ENCODE peak calls at places on chromosomes 12 and 14, in seven cellular contexts. W, O, P, T, B, R and Y are unnamed samples.

GRCh38 chr14:38366374-38366773 is 110.5 kb upstream of the CLEC14A start:
- DNase-seq in O (no peak), W (no peak), T (no peak), P (no peak), B (no peak), R (no peak), Y (no peak)

GRCh38 chr12:94770777-94771176 is 120.4 kb upstream of the TMCC3 start:
- DNase-seq in O (no peak), B (no peak), P (no peak), T (no peak), R (no peak), W (no peak), Y (no peak)

GRCh38 chr14:89277229-89277628 is 139.8 kb downstream of the FOXN3 start:
- DNase-seq in P (no peak), W (no peak), O (no peak), T (no peak), R (no peak), B (no peak), Y (no peak)

GRCh38 chr12:57738661-57739237 is at the start of gene AGAP2:
- DNase-seq in B (peak), T (peak), O (no peak), R (no peak), W (no peak), P (no peak), Y (peak)

GRCh38 chr12:107553211-107553765 is 132.3 kb upstream of the PWP1 start:
- DNase-seq in B (no peak), O (no peak), W (no peak), R (no peak), T (no peak), P (no peak), Y (no peak)

GRCh38 chr12:96246926-96247566 is 52.9 kb downstream of the ELK3 start:
- DNase-seq in B (no peak), T (no peak), P (no peak), R (no peak), O (no peak), W (no peak), Y (no peak)

GRCh38 chr14:31660191-31660590 is 99.0 kb downstream of the NUBPL start:
- DNase-seq in O (no peak), W (no peak), B (no peak), T (no peak), R (peak), P (no peak), Y (no peak)

GRCh38 chr14:54348923-54349615 is 47.7 kb upstream of the CDKN3 start:
- DNase-seq in T (no peak), R (no peak), O (no peak), W (no peak), B (no peak), P (no peak), Y (no peak)

GRCh38 chr14:104316121-104316722 is 177.8 kb downstream of the KIF26A start:
- DNase-seq in R (no peak), W (no peak), B (no peak), P (no peak), O (no peak), T (no peak), Y (no peak)

GRCh38 chr14:78157855-78158436 is 12.2 kb upstream of the NRXN3 start:
- DNase-seq in B (peak), O (no peak), T (no peak), P (peak), W (peak), R (no peak), Y (peak)

GRCh38 chr14:85856430-85856829 is 326.5 kb downstream of the FLRT2 start:
- DNase-seq in W (no peak), P (no peak), O (no peak), B (no peak), R (no peak), T (no peak), Y (no peak)

GRCh38 chr12:14367097-14367661 is 1.7 kb downstream of the ATF7IP start:
- DNase-seq in R (peak), T (no peak), B (no peak), O (no peak), W (no peak), P (peak), Y (no peak)

GRCh38 chr14:100726467-100726811 is 253 bp upstream of the DLK1 start:
- DNase-seq in R (no peak), B (no peak), T (no peak), P (no peak), W (no peak), O (no peak), Y (no peak)

GRCh38 chr12:130203151-130203550 is 40.9 kb downstream of the FZD10 start:
- DNase-seq in O (no peak), W (no peak), R (no peak), B (no peak), P (no peak), T (no peak), Y (no peak)

GRCh38 chr12:10366875-10367274 is 23.0 kb downstream of the KLRK1 start:
- DNase-seq in B (no peak), O (no peak), T (no peak), W (no peak), P (peak), R (no peak), Y (no peak)

GRCh38 chr12:39824505-39825198 is 205.0 kb upstream of the ABCD2 start:
- DNase-seq in W (no peak), P (peak), T (peak), O (no peak), R (no peak), B (no peak), Y (no peak)

GRCh38 chr12:49920915-49921286 is 17.2 kb upstream of the FAIM2 start:
- DNase-seq in B (no peak), T (no peak), O (no peak), W (no peak), P (no peak), R (no peak), Y (no peak)

GRCh38 chr12:112061127-112061526 is 47.5 kb downstream of the NAA25 start:
- DNase-seq in W (no peak), B (no peak), O (no peak), P (no peak), T (no peak), R (no peak), Y (no peak)

GRCh38 chr14:97369901-97370300 is 572.7 kb downstream of the VRK1 start:
- DNase-seq in P (no peak), T (no peak), R (no peak), O (no peak), B (no peak), W (no peak), Y (no peak)

GRCh38 chr12:41213648-41214047 is 25.5 kb downstream of the PDZRN4 start:
- DNase-seq in W (no peak), T (no peak), B (no peak), R (no peak), P (no peak), O (no peak), Y (no peak)

GRCh38 chr12:41213107-41213506 is 25.0 kb downstream of the PDZRN4 start:
- DNase-seq in W (no peak), R (no peak), T (no peak), B (no peak), P (no peak), O (no peak), Y (no peak)

GRCh38 chr12:41220931-41221330 is 32.8 kb downstream of the PDZRN4 start:
- DNase-seq in O (no peak), P (no peak), W (no peak), B (no peak), R (no peak), T (no peak), Y (no peak)

GRCh38 chr12:41212625-41213024 is 24.5 kb downstream of the PDZRN4 start:
- DNase-seq in R (no peak), W (no peak), T (no peak), O (no peak), P (no peak), B (no peak), Y (no peak)

DNA sequence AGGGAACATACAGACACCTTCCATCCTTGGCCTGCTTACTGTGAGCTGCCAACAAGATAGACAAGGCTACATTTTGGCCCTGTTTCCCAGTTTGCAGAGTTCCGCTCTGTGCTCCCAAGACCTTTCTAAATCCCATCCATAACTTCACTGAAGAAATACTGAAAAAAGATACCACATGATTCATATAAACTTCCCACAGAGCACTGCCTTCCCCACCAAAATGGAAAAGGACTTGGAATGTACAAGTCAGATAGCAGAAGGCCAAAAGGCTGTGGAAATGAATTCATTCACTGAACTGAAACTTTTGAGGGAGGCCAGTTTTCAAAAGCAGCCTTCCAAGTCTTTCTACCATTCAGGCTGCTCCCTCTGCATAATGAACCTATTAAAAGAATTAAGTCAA is 29.6 kb downstream of the PDZRN4 start:
- DNase-seq in O (no peak), P (no peak), T (no peak), W (no peak), B (no peak), R (no peak), Y (no peak)
- TF ChIP-seq JUND in O (no peak), P (no peak), T (no peak), W (no peak), B (no peak), R (no peak), Y (no peak)

DNA sequence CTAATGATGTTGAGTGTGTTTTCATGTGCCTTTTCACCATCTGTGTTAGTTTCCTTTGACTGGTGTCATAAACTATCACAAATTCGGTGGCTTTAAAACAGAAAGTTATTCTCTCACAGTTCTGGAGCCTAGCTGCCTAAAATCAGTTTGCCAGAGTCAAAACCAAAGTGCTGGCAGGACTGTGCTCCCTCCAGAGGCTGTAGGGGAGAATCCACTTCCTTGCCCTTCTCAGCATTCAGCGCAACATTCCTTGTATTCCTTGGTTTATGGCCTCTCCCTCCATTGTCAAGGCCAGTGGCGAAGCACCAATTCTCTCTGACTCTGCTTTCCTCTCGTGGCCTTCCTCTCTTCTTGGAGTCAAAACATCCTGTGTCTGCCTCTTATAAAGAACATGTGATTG is 174.2 kb upstream of the PDE3A start:
- DNase-seq in W (no peak), T (no peak), B (no peak), P (no peak), R (no peak), O (no peak), Y (peak)
- TF ChIP-seq JUND in W (no peak), T (no peak), B (no peak), P (no peak), R (no peak), O (no peak), Y (no peak)

DNA sequence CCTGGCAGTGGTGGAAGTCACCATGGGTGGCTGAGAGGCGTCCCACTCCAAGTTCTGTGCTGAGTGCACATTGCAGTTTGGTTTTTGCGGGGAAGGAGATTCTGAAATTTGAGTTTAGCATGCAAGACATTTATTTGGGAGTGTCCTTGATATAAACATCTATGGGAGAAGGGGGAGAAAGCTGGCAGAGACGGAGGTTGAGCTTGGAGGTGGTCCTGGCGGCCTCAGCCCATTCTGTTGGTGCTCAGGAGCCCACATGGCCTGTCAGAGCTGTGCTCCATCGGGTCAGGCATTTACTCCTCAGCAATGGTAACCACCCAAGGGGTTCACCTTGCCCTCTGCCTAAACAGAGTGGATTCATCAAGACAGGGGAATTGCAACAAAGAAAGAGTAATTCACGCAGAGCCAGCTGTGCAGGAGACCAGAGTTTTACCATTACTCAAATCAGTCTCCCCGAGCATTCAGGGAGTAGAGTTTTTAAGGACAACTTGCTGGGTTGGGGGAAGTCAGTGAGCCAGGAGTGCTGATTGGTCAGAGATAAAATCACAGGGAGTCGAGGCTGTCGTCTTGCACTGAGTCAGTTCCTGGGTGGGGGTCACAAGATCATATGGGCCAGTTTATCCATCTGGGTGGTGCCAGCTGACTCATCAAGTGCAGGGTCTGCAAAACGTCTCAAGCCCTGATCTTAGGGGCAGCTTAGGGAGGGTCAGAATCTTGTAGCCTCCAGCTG is 323.3 kb upstream of the TMEM132C start:
- DNase-seq in R (no peak), P (no peak), B (no peak), W (no peak), T (no peak), O (no peak), Y (no peak)
- TF ChIP-seq JUND in R (no peak), P (no peak), B (no peak), W (no peak), T (no peak), O (no peak), Y (no peak)

GRCh38 chr12:28966049-28966778 is 182.9 kb upstream of the FAR2 start:
- DNase-seq in B (no peak), T (no peak), W (no peak), R (no peak), O (no peak), P (no peak), Y (no peak)
- TF ChIP-seq JUND in B (no peak), T (no peak), W (no peak), R (no peak), O (no peak), P (no peak), Y (no peak)

DNA sequence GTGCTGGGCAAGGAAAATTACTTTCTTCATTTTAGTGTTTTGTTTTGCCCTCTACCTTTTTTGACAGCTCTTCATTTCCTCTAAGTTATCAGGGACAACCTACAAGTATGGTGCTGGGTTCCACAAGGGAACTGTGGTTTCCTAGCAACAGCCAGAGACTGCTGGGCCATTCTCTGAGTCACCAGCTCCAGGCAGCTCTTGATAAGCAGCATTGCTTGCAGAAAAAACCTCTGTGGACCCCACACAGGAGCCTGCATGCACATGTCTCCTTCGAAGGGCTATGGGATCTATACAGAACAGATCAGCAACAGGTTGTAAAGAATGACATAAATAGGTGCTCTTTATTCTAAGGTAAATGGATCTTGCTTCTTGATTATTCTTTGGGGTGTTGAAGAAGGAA is 81.0 kb upstream of the CCDC196 start:
- DNase-seq in R (no peak), P (no peak), O (no peak), W (no peak), B (no peak), T (no peak), Y (no peak)
- TF ChIP-seq JUND in R (no peak), P (no peak), O (no peak), W (no peak), B (no peak), T (no peak), Y (no peak)

GRCh38 chr14:76489667-76490066 is 113.7 kb downstream of the ESRRB start:
- DNase-seq in T (no peak), P (no peak), B (no peak), W (no peak), R (no peak), O (no peak), Y (no peak)
- TF ChIP-seq JUND in T (no peak), P (no peak), B (no peak), W (no peak), R (no peak), O (no peak), Y (no peak)

DNA sequence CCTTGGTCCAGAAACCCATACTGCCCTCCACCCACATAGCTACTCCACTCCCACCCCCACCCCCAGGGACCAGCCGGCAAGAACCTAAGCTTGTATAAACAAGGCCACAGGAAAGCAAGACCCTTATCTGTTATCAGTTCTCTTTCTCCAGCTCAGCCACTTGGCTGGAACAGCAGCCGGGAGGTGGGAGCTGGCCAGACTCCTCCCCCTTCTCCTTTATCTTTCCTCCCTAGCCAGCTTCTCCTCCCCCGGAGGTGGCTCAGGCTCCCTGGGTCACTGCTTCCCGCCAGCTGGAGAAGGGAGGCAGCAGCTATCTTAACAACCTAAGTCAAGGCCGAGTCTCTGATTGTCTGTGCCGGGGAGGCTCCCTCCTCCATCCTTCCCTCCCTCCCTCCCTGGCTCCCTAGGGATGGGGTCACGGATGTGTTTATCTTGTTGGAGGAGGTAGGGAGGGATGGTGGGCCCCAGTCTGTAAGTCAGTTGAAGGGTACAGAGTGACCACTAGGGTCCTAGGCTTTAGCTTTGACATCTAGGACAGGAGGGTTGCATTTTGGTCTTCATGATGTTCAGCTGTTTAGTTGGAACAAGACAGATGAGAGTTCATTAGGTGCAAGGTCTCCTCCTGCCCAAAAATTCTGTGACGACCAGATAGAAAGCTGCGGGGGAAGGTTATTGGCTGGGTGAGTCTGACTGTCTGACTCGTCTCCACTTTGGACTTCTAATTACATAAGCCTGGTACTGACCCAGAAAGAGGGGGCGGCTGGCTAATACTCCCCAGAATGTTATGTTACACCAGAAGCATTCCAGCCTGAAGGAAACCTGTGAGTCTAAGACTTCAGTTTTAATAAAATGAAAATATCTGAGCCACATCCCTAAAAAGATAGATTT is 29.7 kb downstream of the ZFP36L1 start:
- DNase-seq in B (peak), R (no peak), W (peak), P (peak), O (no peak), T (peak), Y (no peak)
- TF ChIP-seq JUND in B (no peak), R (no peak), W (peak), P (no peak), O (no peak), T (no peak), Y (no peak)

DNA sequence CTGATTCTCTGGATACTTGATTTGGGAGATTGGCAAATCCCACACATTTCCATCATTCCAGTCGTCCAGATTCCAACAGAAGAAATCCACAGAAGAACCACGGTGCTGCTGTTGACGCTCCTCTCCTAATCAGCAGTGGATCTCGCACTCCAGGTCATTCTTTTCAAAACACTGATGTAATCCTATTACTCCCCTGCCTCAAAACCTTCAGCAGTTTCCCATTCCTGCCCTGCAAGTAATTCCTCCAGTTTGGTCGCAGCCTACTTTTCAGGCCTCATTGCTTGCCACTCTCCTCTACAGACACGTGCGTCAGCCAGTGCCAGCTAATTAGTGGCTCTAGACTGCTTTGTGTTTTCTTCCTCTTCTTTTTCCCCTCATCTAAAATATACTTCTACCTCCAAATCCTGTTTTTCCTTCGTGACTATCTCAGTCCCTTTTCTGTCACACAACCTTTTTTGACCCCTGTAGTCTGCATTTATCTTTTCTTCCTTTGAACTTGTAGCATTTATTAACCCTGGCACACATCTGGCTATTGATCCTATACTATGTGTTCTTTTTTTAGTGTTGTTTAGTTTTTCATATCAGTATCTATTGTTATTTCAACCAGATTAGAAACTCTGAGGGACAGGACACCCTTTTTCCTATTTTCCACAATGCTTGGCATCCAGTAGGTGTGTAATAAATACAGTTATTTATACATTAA is 36.8 kb downstream of the PRORP start:
- DNase-seq in B (no peak), W (no peak), R (no peak), P (peak), O (no peak), T (no peak), Y (no peak)
- TF ChIP-seq JUND in B (no peak), W (no peak), R (no peak), P (no peak), O (no peak), T (no peak), Y (no peak)